ENCODE peak calls at places on chromosomes 7 and 10, in four cellular contexts. E, C, B and A are unnamed samples.

GRCh38 chr10:3805227-3805790 is 20.3 kb upstream of the KLF6 start:
- DNase-seq in C (no peak), E (no peak), B (no peak), A (no peak)

GRCh38 chr10:68403701-68404100 is 3.4 kb downstream of the RUFY2 start:
- DNase-seq in B (no peak), E (no peak), C (no peak), A (no peak)

GRCh38 chr7:14341200-14341599 is 351.7 kb upstream of the ETV1 start:
- DNase-seq in B (no peak), C (no peak), E (no peak), A (no peak)

GRCh38 chr7:28062197-28062988 is 118.2 kb downstream of the JAZF1 start:
- DNase-seq in C (peak), E (peak), B (peak), A (peak)

GRCh38 chr7:74101061-74101681 is 17.6 kb downstream of the LIMK1 start:
- DNase-seq in B (no peak), E (no peak), C (no peak), A (no peak)

GRCh38 chr7:134450296-134451000 is 8.5 kb downstream of the AKR1B1 start:
- DNase-seq in C (no peak), E (no peak), B (no peak), A (no peak)

GRCh38 chr7:100080895-100081534 is 508 bp downstream of the ZNF3 start:
- DNase-seq in E (peak), B (no peak), C (no peak), A (no peak)

GRCh38 chr10:71601273-71601672 is 118.3 kb downstream of the C10orf105 start:
- DNase-seq in B (no peak), E (no peak), C (no peak), A (no peak)

GRCh38 chr10:107071301-107071700 is 93.2 kb downstream of the SORCS1 start:
- DNase-seq in E (no peak), B (no peak), C (no peak), A (no peak)

GRCh38 chr7:54678763-54679396 is 80.1 kb downstream of the SEC61G start:
- DNase-seq in E (no peak), B (no peak), C (no peak), A (no peak)

GRCh38 chr7:55641273-55641691 is 69.0 kb upstream of the VOPP1 start:
- DNase-seq in C (no peak), E (no peak), B (no peak), A (peak)

GRCh38 chr10:58241346-58241745 is 26.3 kb downstream of the IPMK start:
- DNase-seq in C (no peak), B (no peak), E (no peak), A (no peak)

GRCh38 chr10:71338728-71339495 is 19.9 kb downstream of the SLC29A3 start:
- DNase-seq in E (no peak), B (no peak), C (no peak), A (no peak)

GRCh38 chr10:44898665-44899064 is 12.5 kb upstream of the TMEM72 start:
- DNase-seq in B (no peak), C (no peak), E (no peak), A (no peak)

GRCh38 chr10:50567384-50567783 is 56.4 kb downstream of the SGMS1 start:
- DNase-seq in E (peak), B (no peak), C (no peak), A (peak)

GRCh38 chr7:17485905-17486304 is 187.5 kb downstream of the AHR start:
- DNase-seq in B (no peak), E (no peak), C (no peak), A (no peak)

GRCh38 chr7:105097619-105098018 is 83.6 kb downstream of the KMT2E start:
- DNase-seq in E (no peak), C (no peak), B (no peak), A (no peak)

GRCh38 chr10:132390455-132391371 is 6.3 kb upstream of the PWWP2B start:
- DNase-seq in E (peak), C (peak), B (no peak), A (no peak)

GRCh38 chr7:151367304-151367703 is 25.7 kb downstream of the NUB1 start:
- DNase-seq in E (no peak), C (no peak), B (no peak), A (no peak)

GRCh38 chr10:104577171-104577570 is 63.9 kb upstream of the SORCS3 start:
- DNase-seq in C (no peak), B (no peak), E (no peak), A (no peak)

GRCh38 chr7:30164567-30164966 is 29.8 kb downstream of the MTURN start:
- DNase-seq in E (no peak), C (no peak), B (no peak), A (peak)

GRCh38 chr7:104136561-104136960 is 71.3 kb downstream of the ORC5 start:
- DNase-seq in B (no peak), C (no peak), E (no peak), A (no peak)

GRCh38 chr7:55314967-55315366 is 50.2 kb upstream of the LANCL2 start:
- DNase-seq in B (no peak), C (no peak), E (no peak), A (no peak)

GRCh38 chr10:30207485-30208052 is 141.5 kb downstream of the MTPAP start:
- DNase-seq in B (no peak), E (no peak), C (no peak), A (no peak)

GRCh38 chr10:4638116-4638515 is 187.9 kb upstream of the AKR1E2 start:
- DNase-seq in C (no peak), B (no peak), E (no peak), A (no peak)

GRCh38 chr10:69866688-69867461 is 65.2 kb downstream of the COL13A1 start:
- DNase-seq in B (no peak), E (no peak), C (peak), A (no peak)

GRCh38 chr10:113853577-113854018 is 284 bp downstream of the DCLRE1A start:
- DNase-seq in B (no peak), C (no peak), E (no peak), A (no peak)

GRCh38 chr7:72190919-72191318 is 221.2 kb downstream of the CALN1 start:
- DNase-seq in C (no peak), B (no peak), E (no peak), A (peak)

GRCh38 chr10:14086596-14086995 is 244.1 kb downstream of the FRMD4A start:
- DNase-seq in B (no peak), C (no peak), E (no peak), A (no peak)

GRCh38 chr10:16756561-16757221 is 60.5 kb downstream of the RSU1 start:
- DNase-seq in B (no peak), C (no peak), E (no peak), A (no peak)

GRCh38 chr10:61836233-61836887 is 65.1 kb upstream of the ARID5B start:
- DNase-seq in E (no peak), B (no peak), C (no peak), A (no peak)

GRCh38 chr7:150399861-150400778 is 21.0 kb downstream of the ZNF775 start:
- DNase-seq in E (no peak), B (no peak), C (no peak), A (no peak)

GRCh38 chr7:44184221-44184873 is 4.9 kb downstream of the GCK start:
- DNase-seq in C (no peak), E (peak), B (no peak), A (no peak)

GRCh38 chr7:128217972-128218652 is 23.0 kb upstream of the LEP start:
- DNase-seq in E (no peak), C (no peak), B (no peak), A (no peak)

GRCh38 chr10:14366760-14367159 is 36.0 kb upstream of the FRMD4A start:
- DNase-seq in C (no peak), B (no peak), E (no peak), A (no peak)

GRCh38 chr10:132959296-132959961 is 17.1 kb upstream of the CFAP46 start:
- DNase-seq in B (no peak), E (no peak), C (no peak), A (no peak)

GRCh38 chr10:119360181-119360921 is 153.0 kb downstream of the GRK5 start:
- DNase-seq in B (no peak), C (no peak), E (no peak), A (no peak)